ENCODE peak calls at places on chromosomes 12 and 14, in nine cellular contexts. F is ovary; L is mesendoderm; I is CD8-positive, alpha-beta T cell; G is adipocyte; X is upper lobe of right lung; P is foreskin fibroblast; J is GM12865; B is body of pancreas. N is an unnamed sample.

GRCh38 chr12:79433465-79434072 is 257.2 kb downstream of the PAWR start:
- DNase-seq in F (no peak), I (no peak), J (no peak), X (no peak), P (no peak), L (no peak), G (no peak), B (no peak), N (no peak)

GRCh38 chr12:50569321-50569720 is 64.5 kb downstream of the DIP2B start:
- DNase-seq in L (peak), J (no peak), G (no peak), P (no peak), I (no peak), F (no peak), X (no peak), B (no peak), N (no peak)

GRCh38 chr12:71439613-71440392 is at the start of gene LGR5:
- DNase-seq in G (peak), I (no peak), B (peak), P (peak), X (peak), L (peak), J (peak), F (peak), N (no peak)

GRCh38 chr14:104551851-104552737 is 27.5 kb upstream of the C14orf180 start:
- DNase-seq in G (no peak), J (no peak), P (no peak), B (no peak), X (peak), L (peak), I (no peak), F (peak), N (no peak)

GRCh38 chr14:68363841-68364711 is 428.8 kb downstream of the ZFP36L1 start:
- DNase-seq in G (no peak), J (no peak), P (no peak), F (no peak), X (peak), I (no peak), B (peak), L (peak), N (no peak)

GRCh38 chr12:47356129-47356622 is 276.4 kb upstream of the AMIGO2 start:
- DNase-seq in F (no peak), P (no peak), X (no peak), L (no peak), G (peak), I (no peak), J (peak), B (peak), N (no peak)

GRCh38 chr12:115354007-115354452 is 670.1 kb upstream of the TBX3 start:
- DNase-seq in F (peak), P (peak), G (peak), X (no peak), J (peak), L (no peak), I (no peak), B (peak), N (peak)

GRCh38 chr12:510071-510825 is 50.5 kb downstream of the B4GALNT3 start:
- DNase-seq in I (no peak), L (peak), G (no peak), B (peak), P (no peak), F (no peak), J (no peak), X (peak), N (no peak)

GRCh38 chr14:73422515-73422914 is 35.8 kb downstream of the NUMB start:
- DNase-seq in I (no peak), L (peak), P (no peak), G (no peak), B (peak), X (no peak), J (no peak), F (no peak), N (no peak)

GRCh38 chr14:54627325-54627717 is 60.4 kb downstream of the SAMD4A start:
- DNase-seq in J (no peak), I (no peak), L (peak), G (no peak), F (no peak), B (no peak), X (no peak), P (no peak), N (no peak)

GRCh38 chr12:27462151-27462694 is 15.7 kb downstream of the SMCO2 start:
- DNase-seq in J (no peak), I (no peak), L (no peak), G (peak), X (no peak), B (no peak), P (peak), F (no peak), N (peak)

GRCh38 chr12:3704512-3705348 is 48.2 kb downstream of the CRACR2A start:
- DNase-seq in J (no peak), G (peak), X (no peak), I (no peak), L (no peak), F (no peak), P (peak), B (no peak), N (no peak)

GRCh38 chr12:128797119-128798118 is 26.3 kb downstream of the SLC15A4 start:
- DNase-seq in F (no peak), J (no peak), L (peak), B (no peak), P (peak), X (peak), I (no peak), G (no peak), N (no peak)

GRCh38 chr14:60093606-60094005 is 1.9 kb downstream of the PCNX4 start:
- DNase-seq in B (no peak), L (no peak), I (no peak), F (no peak), P (peak), G (peak), J (no peak), X (no peak), N (no peak)

GRCh38 chr14:104726600-104727451 is 2.8 kb downstream of the ADSS1 start:
- DNase-seq in I (no peak), L (peak), F (no peak), X (no peak), B (no peak), P (no peak), G (peak), J (no peak), N (no peak)

GRCh38 chr12:11827096-11827841 is 177.8 kb downstream of the ETV6 start:
- DNase-seq in F (no peak), L (peak), G (no peak), X (no peak), I (no peak), B (peak), J (no peak), P (peak), N (no peak)

GRCh38 chr14:77409131-77409533 is 14.2 kb downstream of the NOXRED1 start:
- DNase-seq in I (no peak), F (no peak), L (peak), J (peak), B (no peak), P (no peak), G (no peak), X (no peak), N (no peak)

GRCh38 chr12:130700492-130701401 is 15.4 kb downstream of the RIMBP2 start:
- DNase-seq in L (no peak), X (peak), P (no peak), J (no peak), F (no peak), I (no peak), G (no peak), B (no peak), N (no peak)

GRCh38 chr12:5269846-5270245 is 162.1 kb upstream of the NTF3 start:
- DNase-seq in I (no peak), B (no peak), L (no peak), F (no peak), G (no peak), X (no peak), P (no peak), J (no peak), N (no peak)

GRCh38 chr14:32224731-32225377 is 21.8 kb upstream of the RNU6-8 start:
- DNase-seq in I (no peak), F (no peak), L (peak), J (peak), G (peak), B (peak), X (no peak), P (peak), N (no peak)

GRCh38 chr14:68895304-68895703 is 83.8 kb downstream of the ACTN1 start:
- DNase-seq in G (no peak), L (no peak), B (no peak), P (no peak), J (no peak), I (no peak), X (no peak), F (no peak), N (no peak)

GRCh38 chr14:59221558-59221957 is 33.1 kb downstream of the DAAM1 start:
- DNase-seq in G (no peak), X (no peak), L (no peak), F (no peak), B (no peak), P (peak), I (no peak), J (no peak), N (no peak)

GRCh38 chr12:122471324-122472226 is 29.2 kb downstream of the ZCCHC8 start:
- DNase-seq in L (peak), B (peak), J (peak), P (peak), I (no peak), G (peak), F (no peak), X (no peak), N (peak)

GRCh38 chr12:76670776-76671175 is 93.1 kb upstream of the ZDHHC17 start:
- DNase-seq in L (peak), I (no peak), B (no peak), G (peak), P (peak), J (no peak), X (no peak), F (no peak), N (no peak)

GRCh38 chr14:56715938-56716337 is 94.3 kb downstream of the OTX2 start:
- DNase-seq in L (no peak), P (no peak), J (no peak), X (no peak), G (no peak), F (no peak), I (no peak), B (no peak), N (no peak)

GRCh38 chr12:50062733-50063452 is 5.5 kb downstream of the ASIC1 start:
- DNase-seq in G (no peak), J (no peak), B (no peak), I (no peak), L (no peak), X (no peak), P (no peak), F (no peak), N (no peak)

GRCh38 chr12:108642269-108642870 is 8.7 kb upstream of the SELPLG start:
- DNase-seq in G (no peak), F (no peak), I (no peak), L (no peak), P (no peak), B (no peak), X (no peak), J (no peak), N (no peak)

GRCh38 chr14:75877292-75877691 is 104.5 kb downstream of the TGFB3 start:
- DNase-seq in B (peak), X (no peak), G (peak), J (no peak), L (no peak), F (no peak), P (peak), I (no peak), N (peak)

GRCh38 chr12:104866286-104866685 is 91.8 kb downstream of the SLC41A2 start:
- DNase-seq in L (no peak), J (no peak), P (peak), F (peak), B (peak), G (peak), X (no peak), I (no peak), N (peak)

GRCh38 chr14:69107407-69108003 is 45.4 kb downstream of the DCAF5 start:
- DNase-seq in I (no peak), J (peak), G (peak), F (no peak), P (peak), L (peak), B (peak), X (no peak), N (no peak)

GRCh38 chr14:61621444-61621843 is 73.9 kb upstream of the HIF1A start:
- DNase-seq in B (no peak), L (no peak), G (no peak), F (no peak), J (no peak), X (no peak), P (no peak), I (no peak), N (no peak)

GRCh38 chr12:5022465-5023061 is 21.1 kb upstream of the KCNA5 start:
- DNase-seq in G (peak), B (peak), X (no peak), I (peak), J (peak), F (no peak), P (peak), L (peak), N (no peak)

GRCh38 chr12:12441891-12442461 is 85.1 kb downstream of the BORCS5 start:
- DNase-seq in L (no peak), F (no peak), X (no peak), G (no peak), I (peak), J (no peak), P (no peak), B (no peak), N (no peak)

GRCh38 chr12:106709068-106709511 is 65.4 kb upstream of the RIC8B start:
- DNase-seq in G (no peak), F (no peak), I (no peak), J (no peak), X (no peak), B (no peak), L (peak), P (no peak), N (no peak)

GRCh38 chr14:96126783-96127271 is 77.8 kb upstream of the BDKRB2 start:
- DNase-seq in B (no peak), F (no peak), X (no peak), G (no peak), L (no peak), J (no peak), P (no peak), I (no peak), N (no peak)

GRCh38 chr14:54220122-54220691 is 176.6 kb upstream of the CDKN3 start:
- DNase-seq in J (no peak), F (peak), B (no peak), X (no peak), L (peak), I (no peak), P (peak), G (no peak), N (no peak)

GRCh38 chr14:64891839-64892375 is 12.2 kb upstream of the SPTB start:
- DNase-seq in I (no peak), X (no peak), F (no peak), J (peak), B (peak), P (peak), G (peak), L (peak), N (peak)

GRCh38 chr14:64549805-64550538 is at the start of gene PPP1R36:
- DNase-seq in I (peak), P (peak), X (peak), L (peak), J (peak), B (peak), G (peak), F (no peak), N (no peak)

GRCh38 chr12:108606492-108606891 is 8.6 kb upstream of the TMEM119 start:
- DNase-seq in X (no peak), P (peak), G (no peak), B (no peak), I (no peak), J (no peak), F (no peak), L (no peak), N (no peak)

GRCh38 chr12:121942145-121942718 is 23.8 kb downstream of the CFAP251 start:
- DNase-seq in I (no peak), F (no peak), B (no peak), L (no peak), X (no peak), J (no peak), P (no peak), G (no peak), N (no peak)

GRCh38 chr12:32560520-32560919 is 118.6 kb upstream of the DNM1L start:
- DNase-seq in I (no peak), F (no peak), B (no peak), L (no peak), J (no peak), G (no peak), X (no peak), P (no peak), N (no peak)

GRCh38 chr12:32561931-32562341 is 117.2 kb upstream of the DNM1L start:
- DNase-seq in G (no peak), F (peak), B (no peak), X (no peak), L (no peak), P (peak), J (no peak), I (no peak), N (no peak)

GRCh38 chr12:32559434-32559833 is 119.7 kb upstream of the DNM1L start:
- DNase-seq in X (no peak), F (no peak), B (no peak), G (peak), I (no peak), L (no peak), P (peak), J (no peak), N (no peak)

DNA sequence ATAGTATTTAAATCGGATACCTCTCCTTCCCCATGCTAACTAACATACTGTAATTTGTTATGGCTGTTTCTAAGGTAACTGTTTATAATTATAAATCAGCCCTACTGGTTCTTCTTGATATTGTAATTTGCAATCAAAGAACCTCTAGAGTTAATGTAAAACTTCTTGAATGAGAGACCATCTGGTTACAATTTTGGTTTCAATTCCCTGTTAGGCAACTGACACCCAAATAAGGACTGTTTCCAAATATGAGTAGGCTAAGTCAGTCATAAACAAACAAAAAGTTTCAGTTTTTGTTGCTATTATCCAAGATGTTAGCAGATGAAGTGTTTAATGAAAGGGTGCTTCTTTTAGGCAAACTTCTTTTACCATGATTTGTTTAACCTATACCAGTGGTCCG is 120.2 kb upstream of the DNM1L start:
- DNase-seq in I (no peak), J (peak), P (peak), L (no peak), F (no peak), X (no peak), G (peak), B (no peak), N (peak)
- H3K4me3 ChIP-seq in I (no peak), J (no peak), P (peak), L (no peak), F (no peak), X (peak), G (peak), B (no peak), N (no peak)

DNA sequence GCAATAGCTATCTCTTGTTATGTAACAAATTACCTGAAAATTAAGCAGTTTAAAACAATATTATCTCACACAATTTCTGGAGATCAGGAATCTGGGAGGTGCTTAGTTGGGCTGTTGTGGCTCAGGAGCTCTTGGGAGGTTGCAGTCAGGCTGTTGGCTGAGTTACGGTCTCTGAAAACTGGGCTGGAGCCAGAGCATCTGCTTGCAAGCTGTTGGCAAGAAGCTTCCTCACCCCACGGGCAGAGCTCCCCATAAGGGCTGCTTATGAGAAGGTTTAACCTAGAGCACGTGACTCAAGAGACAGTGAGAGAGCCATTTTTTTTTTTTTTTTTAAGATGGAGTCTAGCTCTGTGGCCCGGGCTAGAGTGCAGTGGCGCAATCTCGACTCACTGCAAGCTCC is 346.8 kb downstream of the ATP23 start:
- DNase-seq in G (no peak), F (no peak), X (no peak), P (peak), I (no peak), J (no peak), L (no peak), B (no peak), N (peak)
- H3K4me3 ChIP-seq in G (no peak), F (no peak), X (no peak), P (no peak), I (no peak), J (no peak), L (no peak), B (no peak), N (no peak)

GRCh38 chr12:14775652-14776020 is 27.6 kb downstream of the WBP11 start:
- DNase-seq in G (peak), P (peak), L (no peak), F (no peak), B (peak), X (no peak), I (no peak), J (no peak), N (peak)
- H3K4me3 ChIP-seq in G (peak), P (peak), L (peak), F (peak), B (no peak), X (peak), I (peak), J (peak), N (peak)

DNA sequence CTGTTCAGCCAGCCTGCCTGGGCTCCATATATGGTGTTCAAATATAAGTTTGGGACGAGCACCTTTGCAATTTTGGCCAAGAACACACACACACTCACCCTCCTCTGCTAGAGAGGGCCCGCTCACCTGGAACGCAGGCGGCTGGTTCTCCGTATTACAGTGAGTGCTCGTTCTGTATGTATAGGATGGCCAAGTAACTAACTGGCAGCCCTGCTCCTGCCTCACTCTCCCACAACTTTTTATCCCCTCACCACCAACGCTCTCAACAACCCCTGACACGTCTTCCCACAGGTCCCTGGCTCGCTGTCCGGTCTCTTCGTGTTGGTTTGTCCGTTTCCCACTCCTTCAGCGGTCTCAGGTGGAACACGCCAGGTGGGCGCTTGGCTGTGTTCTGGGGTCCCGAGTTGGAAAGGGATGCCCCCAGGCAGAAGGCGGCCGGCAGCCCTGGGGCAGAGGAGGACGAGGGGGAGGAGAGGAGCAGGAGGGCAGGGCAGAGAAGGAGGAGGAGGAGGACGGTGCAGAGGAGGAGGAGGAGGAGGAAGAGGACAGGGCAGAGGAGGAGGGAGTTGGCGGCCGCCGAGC is 398 bp upstream of the MSRB3 start:
- DNase-seq in L (peak), B (peak), F (no peak), I (no peak), X (no peak), J (no peak), P (no peak), G (peak), N (no peak)
- H3K4me3 ChIP-seq in L (peak), B (peak), F (peak), I (no peak), X (peak), J (peak), P (peak), G (peak), N (peak)

DNA sequence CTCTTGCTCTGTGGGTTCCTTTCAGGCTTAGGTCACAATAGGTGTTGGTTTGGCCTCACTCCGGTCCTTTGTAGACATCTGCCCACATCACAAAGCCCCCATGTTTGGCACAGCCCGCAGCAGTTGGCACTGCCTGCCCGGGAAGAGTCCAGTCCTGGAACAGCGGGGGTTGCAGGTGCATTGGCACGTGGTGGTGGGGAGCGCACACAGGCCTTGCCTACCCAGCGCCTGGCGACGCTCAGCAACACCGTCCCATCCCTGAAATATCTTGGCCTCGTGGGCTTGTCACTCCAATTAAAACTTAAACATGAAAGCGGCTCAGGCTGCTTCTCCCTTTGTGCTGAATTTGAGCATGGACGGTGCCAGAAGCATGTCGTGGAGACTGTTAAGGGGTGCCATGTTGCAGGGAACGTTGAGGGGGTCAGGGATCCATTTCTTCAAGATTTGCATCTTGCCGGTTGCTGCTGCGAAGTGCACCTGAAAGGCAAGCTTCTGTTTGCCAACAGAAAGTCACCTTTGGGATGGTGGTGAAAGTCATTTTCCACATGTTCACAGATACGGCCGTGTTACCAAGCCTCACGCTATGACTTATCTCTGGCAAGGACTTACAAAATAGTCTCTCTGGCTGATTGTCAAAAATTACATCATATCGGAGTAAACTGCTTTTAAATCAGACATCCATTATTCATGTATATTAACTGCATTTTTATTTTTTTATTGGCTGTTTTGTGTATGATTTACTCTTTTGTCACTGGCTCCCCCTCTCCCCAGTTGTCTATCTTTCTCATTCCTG is 91.5 kb downstream of the FBXW8 start:
- DNase-seq in F (no peak), X (no peak), G (no peak), J (no peak), B (no peak), L (no peak), I (no peak), P (peak), N (no peak)
- H3K4me3 ChIP-seq in F (no peak), X (no peak), G (no peak), J (no peak), B (no peak), L (no peak), I (no peak), P (no peak), N (no peak)